ENCODE peak calls at places on chromosomes 11 and 22, in six cellular contexts. X is brain microvascular endothelial cell, E is upper lobe of right lung, C is body of pancreas, R is SK-N-DZ, G is GM12865. K is an unnamed sample.

GRCh38 chr11:126318642-126319373 is 14.9 kb downstream of the DCPS start:
- DNase-seq in X (peak; percentile 85), E (no peak), C (no peak), R (no peak), G (peak; percentile 74), K (peak; percentile 44)

GRCh38 chr22:44033689-44034088 is 9.6 kb downstream of the PARVB start:
- DNase-seq in X (peak; percentile 53), E (no peak), C (no peak), R (peak; percentile 76), G (no peak), K (no peak)

GRCh38 chr11:44808053-44808753 is 81.4 kb downstream of the TSPAN18 start:
- DNase-seq in X (no peak), E (no peak), C (no peak), R (no peak), G (no peak), K (no peak)

GRCh38 chr22:29032584-29032983 is 29.0 kb downstream of the C22orf31 start:
- DNase-seq in X (no peak), E (no peak), C (peak; percentile 39), R (no peak), G (no peak), K (no peak)

GRCh38 chr11:119678351-119678750 is 50.6 kb downstream of the NECTIN1 start:
- DNase-seq in X (no peak), E (no peak), C (no peak), R (no peak), G (no peak), K (no peak)

GRCh38 chr11:44977493-44977984 is 26.9 kb upstream of the TP53I11 start:
- DNase-seq in X (no peak), E (no peak), C (no peak), R (no peak), G (no peak), K (no peak)

GRCh38 chr11:129315781-129316579 is 59.7 kb upstream of the BARX2 start:
- DNase-seq in X (no peak), E (peak; percentile 81), C (peak; percentile 82), R (peak; percentile 30), G (no peak), K (no peak)

GRCh38 chr11:69434341-69434960 is 47.0 kb upstream of the LINC01488 start:
- DNase-seq in X (no peak), E (peak; percentile 39), C (no peak), R (no peak), G (no peak), K (no peak)

GRCh38 chr11:12083380-12083779 is 27.0 kb upstream of the MICAL2 start:
- DNase-seq in X (no peak), E (no peak), C (no peak), R (no peak), G (no peak), K (no peak)

GRCh38 chr11:2377511-2378443 is 667 bp downstream of the CD81 start:
- DNase-seq in X (no peak), E (peak; percentile 85), C (peak; percentile 77), R (peak; percentile 36), G (peak; percentile 56), K (peak; percentile 85)

GRCh38 chr22:42343136-42343484 is 72.7 kb upstream of the TCF20 start:
- DNase-seq in X (no peak), E (no peak), C (peak; percentile 30), R (no peak), G (no peak), K (no peak)

GRCh38 chr11:132718711-132719641 is 813.3 kb downstream of the OPCML start:
- DNase-seq in X (peak; percentile 36), E (no peak), C (no peak), R (no peak), G (peak; percentile 73), K (peak; percentile 74)

GRCh38 chr11:93344855-93345333 is 14.4 kb downstream of the DEUP1 start:
- DNase-seq in X (no peak), E (no peak), C (no peak), R (no peak), G (no peak), K (no peak)

GRCh38 chr22:34588893-34589545 is 476.9 kb upstream of the ISX start:
- DNase-seq in X (no peak), E (no peak), C (no peak), R (no peak), G (no peak), K (no peak)

GRCh38 chr22:30306629-30307016 is 17.3 kb upstream of the CASTOR1 start:
- DNase-seq in X (no peak), E (no peak), C (no peak), R (no peak), G (peak; percentile 15), K (peak; percentile 60)

GRCh38 chr11:9600166-9600565 is 26.7 kb downstream of the WEE1 start:
- DNase-seq in X (no peak), E (no peak), C (no peak), R (no peak), G (no peak), K (no peak)

GRCh38 chr22:29195118-29195963 is 10.4 kb upstream of the EMID1 start:
- DNase-seq in X (no peak), E (peak; percentile 37), C (no peak), R (no peak), G (no peak), K (no peak)

GRCh38 chr11:72433455-72434061 is 773 bp downstream of the CLPB start:
- DNase-seq in X (no peak), E (no peak), C (no peak), R (no peak), G (no peak), K (no peak)

GRCh38 chr11:64314146-64314804 is 3.1 kb downstream of the TRMT112 start:
- DNase-seq in X (no peak), E (no peak), C (no peak), R (no peak), G (no peak), K (no peak)

GRCh38 chr11:44377121-44377520 is 67.2 kb upstream of the ALX4 start:
- DNase-seq in X (no peak), E (no peak), C (no peak), R (no peak), G (no peak), K (no peak)

GRCh38 chr22:23500508-23501208 is 79.4 kb downstream of the IGLL1 start:
- DNase-seq in X (no peak), E (peak; percentile 44), C (no peak), R (no peak), G (no peak), K (no peak)

GRCh38 chr11:115548878-115549528 is 44.8 kb upstream of the CADM1 start:
- DNase-seq in X (no peak), E (no peak), C (peak; percentile 22), R (no peak), G (no peak), K (no peak)

GRCh38 chr22:48139776-48140175 is 1377.3 kb downstream of the TBC1D22A start:
- DNase-seq in X (no peak), E (no peak), C (no peak), R (no peak), G (no peak), K (no peak)

GRCh38 chr11:2376751-2377451 is at the start of gene CD81:
- DNase-seq in X (no peak), E (peak; percentile 63), C (peak; percentile 59), R (no peak), G (peak; percentile 70), K (peak; percentile 88)

GRCh38 chr22:33024626-33025025 is 33.6 kb downstream of the SYN3 start:
- DNase-seq in X (no peak), E (no peak), C (no peak), R (no peak), G (no peak), K (no peak)

GRCh38 chr11:104254347-104254746 is 90.4 kb upstream of the PDGFD start:
- DNase-seq in X (peak; percentile 43), E (peak; percentile 43), C (peak; percentile 59), R (peak; percentile 0), G (peak; percentile 58), K (peak; percentile 62)

GRCh38 chr11:70470127-70470526 is 71.8 kb downstream of the CTTN start:
- DNase-seq in X (no peak), E (no peak), C (no peak), R (no peak), G (peak; percentile 84), K (no peak)

GRCh38 chr22:37428649-37429586 is 1.6 kb upstream of the ELFN2 start:
- DNase-seq in X (no peak), E (no peak), C (peak; percentile 43), R (peak; percentile 43), G (peak; percentile 59), K (peak; percentile 83)

K was measured in activated effector memory CD4-positive, alpha-beta T cell treated with anti-CD3 and anti-CD28 coated beads, Interleukin-2, amount 50 U/mL, for 16 hours.